ENCODE peak calls at places on chromosomes 3 and 15, in four cellular contexts. L is IMR-90, Y is H9, N is trophoblast cell. E is an unnamed sample.

GRCh38 chr15:49288411-49288810 is 118.4 kb downstream of the GALK2 start:
- DNase-seq in N (no peak), Y (no peak), L (no peak), E (no peak)

GRCh38 chr3:32843504-32844321 is 25.9 kb downstream of the TRIM71 start:
- DNase-seq in N (no peak), Y (peak; percentile 84), L (no peak), E (peak; percentile 89)

GRCh38 chr15:68676926-68677325 is 98.1 kb downstream of the CORO2B start:
- DNase-seq in L (no peak), N (no peak), Y (no peak), E (no peak)

GRCh38 chr15:63396546-63396939 is 14.9 kb upstream of the CA12 start:
- DNase-seq in N (no peak), L (peak; percentile 24), Y (peak; percentile 47), E (no peak)

GRCh38 chr3:129824926-129825541 is 68.5 kb downstream of the TMCC1 start:
- DNase-seq in Y (peak; percentile 47), N (peak; percentile 78), L (peak; percentile 58), E (peak; percentile 58)

GRCh38 chr15:78212008-78212407 is 22.4 kb downstream of the ACSBG1 start:
- DNase-seq in Y (no peak), N (no peak), L (no peak), E (no peak)

GRCh38 chr3:139227165-139227564 is 116.7 kb upstream of the MRPS22 start:
- DNase-seq in N (no peak), Y (no peak), L (no peak), E (no peak)

GRCh38 chr15:66269326-66270090 is 16.0 kb upstream of the MEGF11 start:
- DNase-seq in N (peak; percentile 52), L (peak; percentile 71), Y (peak; percentile 36), E (no peak)

GRCh38 chr3:16618721-16619120 is 13.5 kb upstream of the DAZL start:
- DNase-seq in L (peak; percentile 16), N (peak; percentile 35), Y (no peak), E (no peak)

GRCh38 chr15:82646250-82647044 is 716 bp downstream of the CPEB1 start:
- DNase-seq in Y (peak; percentile 76), N (no peak), L (no peak), E (no peak)

GRCh38 chr3:129657261-129658046 is 51.0 kb upstream of the PLXND1 start:
- DNase-seq in L (peak; percentile 42), N (no peak), Y (no peak), E (no peak)

GRCh38 chr3:53775834-53776251 is 70.4 kb downstream of the CHDH start:
- DNase-seq in L (no peak), Y (no peak), N (peak; percentile 76), E (no peak)

GRCh38 chr15:74460903-74461846 is at the start of gene UBL7:
- DNase-seq in Y (peak; percentile 99), L (peak; percentile 95), N (peak; percentile 98), E (peak; percentile 96)
- H3K23ac ChIP-seq in Y (no peak within 1 kb of the TSS), L (peak within 1 kb of the TSS; percentile 89), N (no peak within 1 kb of the TSS), E (peak within 1 kb of the TSS; percentile 23)

DNA sequence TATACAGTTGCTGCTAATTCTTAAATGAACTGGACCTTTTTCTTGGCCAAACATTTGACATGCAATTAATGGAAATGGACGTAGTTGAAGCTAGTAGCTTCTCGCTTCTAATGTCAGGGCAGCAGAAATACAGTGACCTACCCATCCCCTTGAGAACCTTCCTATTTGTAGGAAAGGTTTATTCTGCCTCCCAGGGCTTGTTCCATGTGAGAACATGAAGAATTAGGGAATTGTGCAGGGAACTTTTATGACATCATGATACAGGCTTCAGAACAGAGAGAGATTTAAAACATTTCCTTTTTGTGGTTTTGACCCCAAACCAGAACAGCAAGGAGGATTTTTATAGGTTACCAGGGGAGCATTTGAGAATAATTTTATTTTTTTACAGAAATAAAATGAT is 406.6 kb upstream of the PPP2R3A start:
- DNase-seq in Y (no peak), L (no peak), N (no peak), E (no peak)
- H4K8ac ChIP-seq in Y (no peak overlapping the region), L (no peak overlapping the region), N (no peak overlapping the region), E (no peak overlapping the region)

DNA sequence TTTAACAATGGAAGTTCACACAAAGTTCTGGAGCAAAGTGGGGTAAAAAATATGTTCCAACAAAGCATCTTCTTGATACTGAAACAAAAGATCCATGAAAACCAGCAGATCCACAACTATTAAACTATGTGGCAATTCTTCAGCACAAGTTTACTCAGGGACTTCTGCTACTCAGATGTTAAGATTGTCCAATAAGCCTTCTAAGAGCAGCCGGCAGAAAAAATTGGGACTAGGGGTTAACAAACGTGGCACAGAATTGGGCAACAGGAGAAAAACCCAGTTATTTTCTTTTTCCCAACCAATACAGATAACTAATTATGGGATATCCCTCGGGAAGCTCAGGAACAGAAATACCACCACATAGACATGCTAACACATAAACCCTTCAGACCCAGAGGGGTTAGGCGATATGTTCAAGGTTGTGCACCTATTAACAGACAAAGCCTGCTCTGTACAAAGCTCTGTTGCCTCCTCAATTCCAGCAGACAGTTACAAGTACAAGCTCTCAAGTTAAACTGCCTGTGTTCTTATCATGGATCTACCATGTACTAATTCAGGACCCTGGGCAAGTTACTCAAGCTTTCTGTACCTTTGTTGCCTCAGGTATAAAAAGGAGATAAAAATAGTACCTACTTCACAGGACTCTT is 6.8 kb downstream of the SSR3 start:
- DNase-seq in Y (no peak), L (no peak), N (no peak), E (no peak)
- H3K14ac ChIP-seq in Y (no peak overlapping the region), L (peak overlapping the region; percentile 84), N (no peak overlapping the region), E (no peak overlapping the region)

DNA sequence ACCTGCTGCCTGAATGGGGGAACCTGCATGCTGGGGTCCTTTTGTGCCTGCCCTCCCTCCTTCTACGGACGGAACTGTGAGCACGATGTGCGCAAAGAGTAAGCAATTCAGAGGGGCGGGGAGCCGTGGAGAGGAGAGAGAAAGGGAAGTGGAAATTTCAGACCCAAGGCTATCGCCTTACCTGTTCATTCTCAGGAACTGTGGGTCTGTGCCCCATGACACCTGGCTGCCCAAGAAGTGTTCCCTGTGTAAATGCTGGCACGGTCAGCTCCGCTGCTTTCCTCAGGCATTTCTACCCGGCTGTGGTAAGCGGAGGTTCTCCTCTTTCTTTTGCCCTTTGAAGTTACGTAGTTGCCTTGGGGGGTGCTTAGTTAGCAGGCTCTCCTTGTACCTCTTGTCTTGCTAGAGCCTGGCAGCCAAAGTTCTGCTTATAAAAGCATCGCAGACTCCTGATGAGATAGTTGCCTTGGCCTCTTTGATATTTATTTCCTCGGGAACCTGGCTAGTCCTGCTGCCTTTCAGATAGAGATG is 13.7 kb upstream of the LRRC2 start:
- DNase-seq in N (no peak), Y (no peak), L (no peak), E (no peak)
- H3K23ac ChIP-seq in N (no peak overlapping the region), Y (no peak overlapping the region), L (no peak overlapping the region), E (no peak overlapping the region)

DNA sequence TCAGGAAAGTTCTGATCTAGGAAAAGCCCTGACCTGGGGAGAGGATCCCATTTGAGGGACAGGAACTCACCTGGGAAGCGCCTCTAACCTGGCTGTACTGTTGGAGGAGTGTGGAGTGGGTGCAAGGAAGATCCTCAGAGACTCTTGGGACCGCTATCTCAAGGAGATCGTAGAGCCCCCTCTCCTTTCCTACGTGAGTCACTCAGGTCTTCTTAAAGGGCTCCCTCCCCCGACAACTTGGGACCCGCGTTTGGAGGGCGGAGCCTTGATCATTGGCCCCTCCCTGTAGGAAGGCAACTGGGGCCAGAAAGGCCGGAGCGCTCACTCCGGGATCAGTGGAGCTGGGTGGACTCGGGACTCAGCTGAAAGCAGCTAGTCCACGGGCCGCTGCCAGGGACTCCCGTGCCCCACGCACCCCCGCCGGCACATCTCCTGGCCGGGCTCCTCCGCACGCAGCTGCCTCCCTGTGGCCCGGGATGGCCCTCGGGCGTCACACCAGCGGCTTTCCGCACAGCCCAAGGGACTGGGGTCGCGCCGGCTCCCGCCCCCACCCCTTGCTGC is 520 bp downstream of the SLC26A6 start:
- DNase-seq in Y (peak; percentile 74), N (peak; percentile 46), L (peak; percentile 51), E (peak; percentile 38)
- H4K8ac ChIP-seq in Y (no peak overlapping the region), N (peak overlapping the region; percentile 38), L (peak overlapping the region; percentile 63), E (no peak overlapping the region)

GRCh38 chr3:134485620-134486576 is at the start of the genes ANAPC13 and CEP63:
- DNase-seq in L (peak; percentile 99), N (peak; percentile 96), Y (peak; percentile 97), E (peak; percentile 97)
- H3K14ac ChIP-seq in L (peak within 1 kb of the TSS; percentile 98), N (peak within 1 kb of the TSS; percentile 94), Y (peak within 1 kb of the TSS; percentile 83), E (peak within 1 kb of the TSS; percentile 89)